ENCODE peak calls at places on chromosomes 11 and 22, in nine cellular contexts. L is stimulated activated CD4-positive, alpha-beta T cell treated with anti-CD3 and anti-CD28 coated beads, Interleukin-12 subunit alpha, Interleukin-12 subunit beta, amount 100 ng/mL, for 4 hours; X is stimulated activated naive B cell treated with anti-CD40 and anti-IgM and Interleukin-4, amounts not matched to agents 10 μg/mL and 1 μg/mL and 100 μg/mL, for 72 hours; P is substantia nigra; A is ELR; C is OCI-M1; S is NCI-H2171 treated with DMSO at 0.1 percent for 48 hours; T is activated CD4-positive, CD25-positive, alpha-beta regulatory T cell treated with anti-CD3 and anti-CD28 coated beads, Interleukin-2, amount 50 U/mL, for 16 hours; R is lower leg skin. B is an unnamed sample.

GRCh38 chr11:123233280-123233977 is 38.4 kb upstream of the CLMP start:
- DNase-seq in L (no peak), X (no peak), P (no peak), A (no peak), C (peak; percentile 56), S (peak; percentile 1), T (no peak), R (no peak), B (peak; percentile 34)

GRCh38 chr22:27778299-27779090 is 23.1 kb downstream of the MN1 start:
- DNase-seq in L (no peak), X (no peak), P (no peak), A (no peak), C (no peak), S (no peak), T (no peak), R (no peak), B (no peak)

GRCh38 chr11:114377612-114378267 is 22.6 kb downstream of the C11orf71 start:
- DNase-seq in L (no peak), X (peak; percentile 11), P (no peak), A (peak; percentile 95), C (no peak), S (no peak), T (no peak), R (no peak), B (no peak)

GRCh38 chr11:8826145-8826786 is 84.7 kb upstream of the AKIP1 start:
- DNase-seq in L (no peak), X (no peak), P (no peak), A (peak; percentile 77), C (no peak), S (no peak), T (no peak), R (peak; percentile 2), B (no peak)

GRCh38 chr22:40147388-40148176 is 30.1 kb upstream of the TNRC6B start:
- DNase-seq in L (no peak), X (no peak), P (no peak), A (peak; percentile 1), C (no peak), S (no peak), T (no peak), R (no peak), B (no peak)

GRCh38 chr11:97883086-97883485 is 1137.7 kb upstream of the CNTN5 start:
- DNase-seq in L (no peak), X (no peak), P (no peak), A (no peak), C (no peak), S (no peak), T (no peak), R (no peak), B (no peak)

GRCh38 chr22:46346680-46347405 is 11.3 kb downstream of the TRMU start:
- DNase-seq in L (no peak), X (no peak), P (no peak), A (no peak), C (no peak), S (no peak), T (no peak), R (no peak), B (no peak)

GRCh38 chr22:20751185-20751851 is 22.6 kb upstream of the SERPIND1 start:
- DNase-seq in L (no peak), X (no peak), P (no peak), A (no peak), C (no peak), S (peak; percentile 29), T (no peak), R (no peak), B (no peak)

GRCh38 chr11:44582641-44583352 is 17.3 kb downstream of the CD82 start:
- DNase-seq in L (no peak), X (no peak), P (no peak), A (no peak), C (no peak), S (no peak), T (no peak), R (no peak), B (no peak)

GRCh38 chr22:38700271-38700788 is 413 bp downstream of the JOSD1 start:
- DNase-seq in L (no peak), X (no peak), P (no peak), A (peak; percentile 78), C (no peak), S (peak; percentile 13), T (no peak), R (no peak), B (no peak)

GRCh38 chr11:30345644-30346043 is 22.7 kb downstream of the ARL14EP start:
- DNase-seq in L (no peak), X (no peak), P (no peak), A (no peak), C (no peak), S (no peak), T (no peak), R (no peak), B (no peak)

GRCh38 chr11:69481393-69481844 is at the start of gene LINC01488:
- DNase-seq in L (no peak), X (no peak), P (no peak), A (no peak), C (no peak), S (no peak), T (no peak), R (no peak), B (no peak)

GRCh38 chr11:65448418-65449196 is 26.0 kb downstream of the NEAT1 start:
- DNase-seq in L (no peak), X (no peak), P (no peak), A (peak; percentile 35), C (no peak), S (no peak), T (no peak), R (peak; percentile 87), B (no peak)

GRCh38 chr11:112085822-112086421 is 634 bp downstream of the TIMM8B start:
- DNase-seq in L (peak; percentile 41), X (no peak), P (no peak), A (peak; percentile 53), C (peak; percentile 81), S (peak; percentile 47), T (no peak), R (no peak), B (no peak)

GRCh38 chr11:10514210-10514609 is 26.8 kb downstream of the RNF141 start:
- DNase-seq in L (no peak), X (no peak), P (no peak), A (peak; percentile 66), C (peak; percentile 27), S (no peak), T (no peak), R (no peak), B (no peak)

GRCh38 chr11:114972105-114972504 is 293.8 kb downstream of the NXPE2 start:
- DNase-seq in L (no peak), X (no peak), P (no peak), A (no peak), C (no peak), S (no peak), T (no peak), R (no peak), B (no peak)

GRCh38 chr11:96161271-96162089 is 181.5 kb downstream of the MAML2 start:
- DNase-seq in L (no peak), X (no peak), P (no peak), A (peak; percentile 53), C (no peak), S (no peak), T (no peak), R (no peak), B (no peak)

GRCh38 chr22:41369837-41370236 is 11.9 kb upstream of the TEF start:
- DNase-seq in L (no peak), X (no peak), P (no peak), A (no peak), C (no peak), S (peak; percentile 91), T (no peak), R (no peak), B (no peak)

GRCh38 chr11:78081583-78081982 is 1.9 kb upstream of the NDUFC2 start:
- DNase-seq in L (no peak), X (no peak), P (no peak), A (no peak), C (no peak), S (no peak), T (no peak), R (no peak), B (no peak)

GRCh38 chr11:68261006-68261405 is 10.8 kb downstream of the C11orf24 start:
- DNase-seq in L (no peak), X (no peak), P (no peak), A (no peak), C (no peak), S (no peak), T (no peak), R (peak; percentile 63), B (no peak)

GRCh38 chr22:46323126-46323525 is 12.4 kb upstream of the TRMU start:
- DNase-seq in L (no peak), X (no peak), P (no peak), A (no peak), C (no peak), S (no peak), T (no peak), R (no peak), B (no peak)

GRCh38 chr11:87219266-87219665 is 181.5 kb downstream of the TMEM135 start:
- DNase-seq in L (no peak), X (no peak), P (no peak), A (no peak), C (peak; percentile 98), S (no peak), T (no peak), R (no peak), B (peak; percentile 28)

GRCh38 chr22:41976070-41976901 is 7.0 kb downstream of the SEPTIN3 start:
- DNase-seq in L (peak; percentile 47), X (no peak), P (peak; percentile 62), A (no peak), C (no peak), S (peak; percentile 53), T (peak; percentile 8), R (no peak), B (no peak)

GRCh38 chr11:97893612-97894011 is 1127.1 kb upstream of the CNTN5 start:
- DNase-seq in L (no peak), X (no peak), P (no peak), A (no peak), C (no peak), S (peak; percentile 80), T (no peak), R (no peak), B (no peak)

GRCh38 chr22:38317237-38317994 is at the start of gene CSNK1E:
- DNase-seq in L (peak; percentile 73), X (peak; percentile 49), P (peak; percentile 80), A (peak; percentile 77), C (peak; percentile 65), S (peak; percentile 50), T (peak; percentile 61), R (peak; percentile 96), B (no peak)

GRCh38 chr11:84319853-84320252 is 1033.7 kb upstream of the CCDC90B start:
- DNase-seq in L (no peak), X (no peak), P (no peak), A (no peak), C (no peak), S (no peak), T (no peak), R (no peak), B (no peak)

GRCh38 chr11:113147249-113147648 is 167.1 kb upstream of the TTC12 start:
- DNase-seq in L (no peak), X (no peak), P (peak; percentile 76), A (no peak), C (no peak), S (peak; percentile 57), T (no peak), R (no peak), B (no peak)

GRCh38 chr11:94740083-94740974 is 27.8 kb upstream of the AMOTL1 start:
- DNase-seq in L (no peak), X (no peak), P (peak; percentile 32), A (peak; percentile 64), C (no peak), S (peak; percentile 71), T (no peak), R (peak; percentile 87), B (no peak)

GRCh38 chr22:45381348-45381747 is 32.1 kb downstream of the SMC1B start:
- DNase-seq in L (no peak), X (no peak), P (no peak), A (no peak), C (no peak), S (no peak), T (no peak), R (no peak), B (no peak)